ENCODE peak calls at places on chromosomes 11 and 22, in five cellular contexts. One of them, this sample, is unnamed.

GRCh38 chr11:12189543-12190235 is 79.3 kb downstream of the MICAL2 start:
- DNase-seq in left ventricle myocardium inferior: no peak
- DNase-seq in stomach: no peak
- DNase-seq in cardiac fibroblast: no peak
- DNase-seq in AG04450: no peak
- DNase-seq in this sample: no peak

GRCh38 chr22:49724893-49725489 is 102.7 kb downstream of the BRD1 start:
- DNase-seq in left ventricle myocardium inferior: peak
- DNase-seq in stomach: peak
- DNase-seq in cardiac fibroblast: peak
- DNase-seq in AG04450: no peak
- DNase-seq in this sample: no peak

GRCh38 chr11:117152066-117152465 is 8.0 kb downstream of the PAFAH1B2 start:
- DNase-seq in left ventricle myocardium inferior: no peak
- DNase-seq in stomach: no peak
- DNase-seq in cardiac fibroblast: no peak
- DNase-seq in AG04450: no peak
- DNase-seq in this sample: no peak

GRCh38 chr11:77053217-77054013 is 13.4 kb upstream of the CAPN5 start:
- DNase-seq in left ventricle myocardium inferior: no peak
- DNase-seq in stomach: no peak
- DNase-seq in cardiac fibroblast: no peak
- DNase-seq in AG04450: no peak
- DNase-seq in this sample: no peak

GRCh38 chr11:134566311-134566710 is 154.3 kb upstream of the B3GAT1 start:
- DNase-seq in left ventricle myocardium inferior: no peak
- DNase-seq in stomach: no peak
- DNase-seq in cardiac fibroblast: no peak
- DNase-seq in AG04450: no peak
- DNase-seq in this sample: no peak

GRCh38 chr22:24952837-24953293 is 349 bp downstream of the KIAA1671 start:
- DNase-seq in left ventricle myocardium inferior: peak
- DNase-seq in stomach: peak
- DNase-seq in cardiac fibroblast: peak
- DNase-seq in AG04450: no peak
- DNase-seq in this sample: peak

GRCh38 chr11:27282141-27282590 is 80.8 kb downstream of the CCDC34 start:
- DNase-seq in left ventricle myocardium inferior: peak
- DNase-seq in stomach: no peak
- DNase-seq in cardiac fibroblast: peak
- DNase-seq in AG04450: peak
- DNase-seq in this sample: peak

GRCh38 chr11:20011294-20011951 is 148.9 kb downstream of the DBX1 start:
- DNase-seq in left ventricle myocardium inferior: no peak
- DNase-seq in stomach: no peak
- DNase-seq in cardiac fibroblast: peak
- DNase-seq in AG04450: no peak
- DNase-seq in this sample: no peak

GRCh38 chr11:100851129-100851528 is 164.0 kb downstream of the ARHGAP42 start:
- DNase-seq in left ventricle myocardium inferior: no peak
- DNase-seq in stomach: no peak
- DNase-seq in cardiac fibroblast: peak
- DNase-seq in AG04450: no peak
- DNase-seq in this sample: peak

GRCh38 chr11:130213143-130213978 is 53.8 kb downstream of the ST14 start:
- DNase-seq in left ventricle myocardium inferior: peak
- DNase-seq in stomach: peak
- DNase-seq in cardiac fibroblast: peak
- DNase-seq in AG04450: no peak
- DNase-seq in this sample: peak

GRCh38 chr11:2752204-2752772 is 52.5 kb upstream of the KCNQ1OT1 start:
- DNase-seq in left ventricle myocardium inferior: peak
- DNase-seq in stomach: no peak
- DNase-seq in cardiac fibroblast: peak
- DNase-seq in AG04450: no peak
- DNase-seq in this sample: peak

GRCh38 chr11:31810779-31811647 is at the start of gene PAX6:
- DNase-seq in left ventricle myocardium inferior: no peak
- DNase-seq in stomach: no peak
- DNase-seq in cardiac fibroblast: peak
- DNase-seq in AG04450: no peak
- DNase-seq in this sample: peak

GRCh38 chr11:68855205-68855978 is 13.7 kb upstream of the CPT1A start:
- DNase-seq in left ventricle myocardium inferior: peak
- DNase-seq in stomach: no peak
- DNase-seq in cardiac fibroblast: peak
- DNase-seq in AG04450: no peak
- DNase-seq in this sample: no peak

GRCh38 chr11:87036756-87037449 is 831 bp upstream of the TMEM135 start:
- DNase-seq in left ventricle myocardium inferior: no peak
- DNase-seq in stomach: no peak
- DNase-seq in cardiac fibroblast: no peak
- DNase-seq in AG04450: no peak
- DNase-seq in this sample: no peak

GRCh38 chr11:68196219-68196618 is 16.9 kb downstream of the KMT5B start:
- DNase-seq in left ventricle myocardium inferior: no peak
- DNase-seq in stomach: no peak
- DNase-seq in cardiac fibroblast: no peak
- DNase-seq in AG04450: no peak
- DNase-seq in this sample: no peak

GRCh38 chr22:46993626-46994025 is 231.2 kb downstream of the TBC1D22A start:
- DNase-seq in left ventricle myocardium inferior: no peak
- DNase-seq in stomach: peak
- DNase-seq in cardiac fibroblast: no peak
- DNase-seq in AG04450: no peak
- DNase-seq in this sample: no peak

GRCh38 chr11:129117595-129118350 is 74.4 kb downstream of the ARHGAP32 start:
- DNase-seq in left ventricle myocardium inferior: no peak
- DNase-seq in stomach: peak
- DNase-seq in cardiac fibroblast: peak
- DNase-seq in AG04450: peak
- DNase-seq in this sample: peak

GRCh38 chr11:76662656-76663460 is 7.7 kb downstream of the LRRC32 start:
- DNase-seq in left ventricle myocardium inferior: no peak
- DNase-seq in stomach: no peak
- DNase-seq in cardiac fibroblast: no peak
- DNase-seq in AG04450: no peak
- DNase-seq in this sample: no peak

GRCh38 chr22:23779731-23780130 is 7.0 kb upstream of the SMARCB1 start:
- DNase-seq in left ventricle myocardium inferior: no peak
- DNase-seq in stomach: no peak
- DNase-seq in cardiac fibroblast: no peak
- DNase-seq in AG04450: no peak
- DNase-seq in this sample: no peak

GRCh38 chr11:3095712-3096361 is 38.6 kb upstream of the CARS1 start:
- DNase-seq in left ventricle myocardium inferior: no peak
- DNase-seq in stomach: peak
- DNase-seq in cardiac fibroblast: peak
- DNase-seq in AG04450: peak
- DNase-seq in this sample: peak

GRCh38 chr22:28952857-28953256 is 69.5 kb downstream of the ZNRF3 start:
- DNase-seq in left ventricle myocardium inferior: no peak
- DNase-seq in stomach: no peak
- DNase-seq in cardiac fibroblast: no peak
- DNase-seq in AG04450: peak
- DNase-seq in this sample: peak

GRCh38 chr11:115222218-115222862 is 281.9 kb downstream of the CADM1 start:
- DNase-seq in left ventricle myocardium inferior: no peak
- DNase-seq in stomach: no peak
- DNase-seq in cardiac fibroblast: peak
- DNase-seq in AG04450: peak
- DNase-seq in this sample: no peak

GRCh38 chr11:85884581-85885021 is 29.4 kb downstream of the CCDC83 start:
- DNase-seq in left ventricle myocardium inferior: no peak
- DNase-seq in stomach: no peak
- DNase-seq in cardiac fibroblast: no peak
- DNase-seq in AG04450: no peak
- DNase-seq in this sample: peak

GRCh38 chr11:121039971-121040613 is 16.2 kb downstream of the TBCEL start:
- DNase-seq in left ventricle myocardium inferior: no peak
- DNase-seq in stomach: no peak
- DNase-seq in cardiac fibroblast: no peak
- DNase-seq in AG04450: no peak
- DNase-seq in this sample: no peak

GRCh38 chr22:40335358-40335757 is 10.9 kb upstream of the ADSL start:
- DNase-seq in left ventricle myocardium inferior: no peak
- DNase-seq in stomach: no peak
- DNase-seq in cardiac fibroblast: no peak
- DNase-seq in AG04450: no peak
- DNase-seq in this sample: no peak

GRCh38 chr11:108887436-108888238 is 222.8 kb downstream of the DDX10 start:
- DNase-seq in left ventricle myocardium inferior: no peak
- DNase-seq in stomach: no peak
- DNase-seq in cardiac fibroblast: peak
- DNase-seq in AG04450: no peak
- DNase-seq in this sample: peak

GRCh38 chr11:2609345-2609744 is 90.4 kb downstream of the KCNQ1OT1 start:
- DNase-seq in left ventricle myocardium inferior: no peak
- DNase-seq in stomach: no peak
- DNase-seq in cardiac fibroblast: no peak
- DNase-seq in AG04450: no peak
- DNase-seq in this sample: no peak

GRCh38 chr22:36244522-36245391 is 5.4 kb upstream of the APOL2 start:
- DNase-seq in left ventricle myocardium inferior: peak
- DNase-seq in stomach: no peak
- DNase-seq in cardiac fibroblast: peak
- DNase-seq in AG04450: no peak
- DNase-seq in this sample: peak

GRCh38 chr11:720642-721346 is 14.8 kb downstream of the EPS8L2 start:
- DNase-seq in left ventricle myocardium inferior: no peak
- DNase-seq in stomach: peak
- DNase-seq in cardiac fibroblast: no peak
- DNase-seq in AG04450: no peak
- DNase-seq in this sample: no peak
- TF ChIP-seq CTCF in left ventricle myocardium inferior: no peak
- TF ChIP-seq CTCF in stomach: no peak
- TF ChIP-seq CTCF in cardiac fibroblast: no peak
- TF ChIP-seq CTCF in AG04450: no peak
- TF ChIP-seq CTCF in this sample: no peak

DNA sequence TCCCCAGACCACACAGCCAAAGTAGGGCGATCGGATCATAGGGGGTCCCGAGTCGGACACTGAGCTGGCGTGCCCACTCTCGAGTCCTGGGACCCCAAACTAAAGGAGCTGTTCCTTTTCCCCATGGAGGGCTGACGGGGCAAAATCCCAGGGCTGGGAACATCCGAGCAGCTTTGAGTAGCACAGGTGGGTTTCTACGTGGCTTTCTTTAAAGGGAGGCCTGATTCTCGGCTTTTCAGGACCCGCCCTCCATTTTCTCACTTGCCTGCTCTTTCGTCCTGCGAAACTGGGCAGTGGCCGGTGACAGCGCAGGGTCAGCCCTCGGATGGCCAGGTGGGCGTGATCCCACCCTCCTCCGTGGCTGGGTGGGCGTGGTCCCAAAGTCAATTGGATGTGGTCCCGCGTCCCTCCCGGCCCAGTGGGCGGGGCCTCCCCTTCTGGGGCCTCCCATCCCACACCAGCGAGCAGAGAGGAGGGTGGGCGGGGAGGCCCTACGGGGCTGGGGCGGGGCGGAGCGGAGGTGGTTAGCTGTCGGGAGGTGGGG is 17.5 kb upstream of the TXNRD2 start:
- DNase-seq in left ventricle myocardium inferior: peak
- DNase-seq in stomach: peak
- DNase-seq in cardiac fibroblast: peak
- DNase-seq in AG04450: no peak
- DNase-seq in this sample: peak
- H3K4me3 ChIP-seq in left ventricle myocardium inferior: peak
- H3K4me3 ChIP-seq in stomach: peak
- H3K4me3 ChIP-seq in cardiac fibroblast: peak
- H3K4me3 ChIP-seq in AG04450: peak
- H3K4me3 ChIP-seq in this sample: peak

DNA sequence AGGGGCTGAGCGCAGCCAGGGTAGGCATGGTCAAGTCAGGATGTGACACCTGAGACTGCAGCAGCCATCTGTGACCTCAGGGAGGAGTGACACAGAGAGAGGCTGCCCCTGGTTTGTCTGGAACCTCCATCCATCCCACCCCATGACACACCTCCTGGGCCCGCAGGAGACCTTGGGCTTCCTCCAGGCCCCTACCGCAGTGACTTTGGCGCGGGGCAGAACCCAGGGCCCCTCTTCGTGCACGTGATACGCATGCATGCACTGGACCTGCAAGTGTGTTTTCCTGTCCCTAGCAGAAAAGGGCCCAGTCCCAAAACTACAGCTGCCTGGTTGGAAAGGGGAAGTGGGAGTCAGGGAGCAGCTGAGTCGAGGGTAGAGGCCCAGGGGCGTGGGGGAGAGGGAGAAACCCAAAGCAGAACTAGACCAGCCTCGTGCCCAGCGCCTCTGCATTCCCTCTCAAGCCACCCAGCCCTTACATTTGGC is 7.9 kb upstream of the CYTH4 start:
- DNase-seq in left ventricle myocardium inferior: peak
- DNase-seq in stomach: peak
- DNase-seq in cardiac fibroblast: no peak
- DNase-seq in AG04450: no peak
- DNase-seq in this sample: no peak
- TF ChIP-seq CTCF in left ventricle myocardium inferior: no peak
- TF ChIP-seq CTCF in stomach: no peak
- TF ChIP-seq CTCF in cardiac fibroblast: no peak
- TF ChIP-seq CTCF in AG04450: no peak
- TF ChIP-seq CTCF in this sample: no peak

DNA sequence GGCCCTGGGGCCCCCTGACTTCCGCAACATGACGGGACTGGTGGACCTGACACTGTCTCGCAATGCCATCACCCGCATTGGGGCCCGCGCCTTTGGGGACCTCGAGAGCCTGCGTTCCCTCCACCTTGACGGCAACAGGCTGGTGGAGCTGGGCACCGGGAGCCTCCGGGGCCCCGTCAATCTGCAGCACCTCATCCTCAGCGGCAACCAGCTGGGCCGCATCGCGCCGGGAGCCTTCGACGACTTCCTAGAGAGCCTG is 992 bp downstream of the LRFN4 start:
- DNase-seq in left ventricle myocardium inferior: no peak
- DNase-seq in stomach: no peak
- DNase-seq in cardiac fibroblast: no peak
- DNase-seq in AG04450: no peak
- DNase-seq in this sample: no peak
- H3K4me3 ChIP-seq in left ventricle myocardium inferior: peak
- H3K4me3 ChIP-seq in stomach: peak
- H3K4me3 ChIP-seq in cardiac fibroblast: peak
- H3K4me3 ChIP-seq in AG04450: peak
- H3K4me3 ChIP-seq in this sample: no peak